ENCODE peak calls at places on chromosomes 13 and 19, in four cellular contexts. A is left ventricle myocardium inferior, P is astrocyte of the cerebellum, E is AG09319. I is an unnamed sample.

GRCh38 chr13:35785563-35786327 is 309.3 kb upstream of the MAB21L1 start:
- DNase-seq in A (no peak), P (no peak), E (no peak), I (no peak)

GRCh38 chr19:48656840-48657474 is 11.0 kb upstream of the CA11 start:
- DNase-seq in A (no peak), P (peak; percentile 80), E (no peak), I (no peak)

GRCh38 chr13:52411629-52412028 is 5.7 kb upstream of the THSD1 start:
- DNase-seq in A (no peak), E (no peak), P (no peak), I (no peak)

GRCh38 chr19:15479391-15480345 is at the start of gene PGLYRP2:
- DNase-seq in E (no peak), P (no peak), A (no peak), I (no peak)

GRCh38 chr19:17275441-17276175 is 6.1 kb upstream of the ANKLE1 start:
- DNase-seq in A (no peak), P (no peak), E (no peak), I (no peak)

GRCh38 chr19:51387924-51388389 is at the start of gene LIM2:
- DNase-seq in A (no peak), P (no peak), E (no peak), I (no peak)

GRCh38 chr19:47124937-47125668 is 5.5 kb upstream of the SAE1 start:
- DNase-seq in E (no peak), A (no peak), P (no peak), I (no peak)

GRCh38 chr13:71979616-71980015 is 112.6 kb upstream of the DACH1 start:
- DNase-seq in E (no peak), P (no peak), A (no peak), I (no peak)

GRCh38 chr19:13056052-13056660 is 46.5 kb downstream of the LYL1 start:
- DNase-seq in P (peak; percentile 81), E (peak; percentile 63), A (peak; percentile 61), I (no peak)

GRCh38 chr19:30551271-30551670 is 179.1 kb downstream of the ZNF536 start:
- DNase-seq in P (no peak), E (no peak), A (no peak), I (no peak)

GRCh38 chr13:46146898-46147297 is 35.1 kb downstream of the LCP1 start:
- DNase-seq in P (no peak), E (no peak), A (no peak), I (no peak)

GRCh38 chr19:1765182-1765903 is 12.0 kb downstream of the ONECUT3 start:
- DNase-seq in E (no peak), P (no peak), A (no peak), I (no peak)

GRCh38 chr19:48284891-48285290 is 15.0 kb downstream of the ZNF114 start:
- DNase-seq in A (no peak), E (no peak), P (no peak), I (no peak)

GRCh38 chr13:33817513-33817842 is 471 bp upstream of the RFC3 start:
- DNase-seq in E (no peak), P (no peak), A (no peak), I (no peak)

GRCh38 chr13:97627566-97627965 is 193.6 kb downstream of the RAP2A start:
- DNase-seq in A (peak; percentile 43), E (peak; percentile 67), P (peak; percentile 78), I (peak; percentile 66)

GRCh38 chr13:43009506-43009905 is 13.9 kb upstream of the DNAJC15 start:
- DNase-seq in A (no peak), E (no peak), P (no peak), I (no peak)

GRCh38 chr13:33164331-33164730 is 121.2 kb downstream of the STARD13 start:
- DNase-seq in P (no peak), E (no peak), A (no peak), I (no peak)

GRCh38 chr19:35585844-35586243 is at the start of gene PMIS2:
- DNase-seq in P (no peak), A (no peak), E (no peak), I (no peak)

GRCh38 chr19:34960103-34960805 is 3.8 kb downstream of the ZNF792 start:
- DNase-seq in E (no peak), P (peak; percentile 90), A (no peak), I (peak; percentile 1)

GRCh38 chr13:36454962-36455361 is 22.7 kb downstream of the CCNA1 start:
- DNase-seq in P (no peak), A (no peak), E (no peak), I (no peak)

GRCh38 chr19:40274585-40275544 is 10.3 kb downstream of the AKT2 start:
- DNase-seq in E (no peak), P (no peak), A (no peak), I (no peak)

GRCh38 chr13:32783067-32783466 is 196.8 kb downstream of the PDS5B start:
- DNase-seq in P (no peak), E (no peak), A (no peak), I (no peak)

GRCh38 chr19:41541990-41542584 is 33.9 kb upstream of the CEACAM21 start:
- DNase-seq in E (no peak), A (peak; percentile 56), P (no peak), I (no peak)

GRCh38 chr19:31263317-31263716 is 85.9 kb downstream of the TSHZ3 start:
- DNase-seq in P (no peak), A (no peak), E (no peak), I (no peak)

GRCh38 chr19:31261019-31261595 is 88.1 kb downstream of the TSHZ3 start:
- DNase-seq in E (no peak), P (no peak), A (no peak), I (no peak)

GRCh38 chr13:75372923-75373841 is 108.8 kb downstream of the TBC1D4 start:
- DNase-seq in A (no peak), P (no peak), E (no peak), I (no peak)

GRCh38 chr13:105097501-105097900 is 1438.0 kb downstream of the EFNB2 start:
- DNase-seq in E (no peak), A (no peak), P (no peak), I (no peak)

GRCh38 chr19:9065457-9066014 is 21.3 kb upstream of the OR1M1 start:
- DNase-seq in A (no peak), E (no peak), P (no peak), I (no peak)

GRCh38 chr19:43078311-43078710 is 4.2 kb downstream of the PSG2 start:
- DNase-seq in A (no peak), E (no peak), P (no peak), I (peak; percentile 49)

GRCh38 chr13:83709751-83710515 is 172.3 kb downstream of the SLITRK1 start:
- DNase-seq in A (no peak), E (no peak), P (no peak), I (no peak)

GRCh38 chr19:49398001-49398615 is 10.1 kb downstream of the KASH5 start:
- DNase-seq in E (no peak), P (no peak), A (no peak), I (no peak)

GRCh38 chr13:105442941-105443340 is 1092.5 kb downstream of the EFNB2 start:
- DNase-seq in E (peak; percentile 24), P (peak; percentile 99), A (no peak), I (peak; percentile 99)

GRCh38 chr13:21901772-21902708 is 231.2 kb downstream of the FGF9 start:
- DNase-seq in E (no peak), P (no peak), A (peak; percentile 23), I (no peak)

GRCh38 chr19:16537111-16537510 is 5.1 kb downstream of the CHERP start:
- DNase-seq in A (no peak), P (no peak), E (no peak), I (no peak)

GRCh38 chr13:23813635-23814034 is 75.6 kb downstream of the MIPEP start:
- DNase-seq in A (no peak), E (no peak), P (no peak), I (no peak)

GRCh38 chr13:40433577-40433976 is 232.9 kb downstream of the FOXO1 start:
- DNase-seq in P (no peak), E (no peak), A (no peak), I (no peak)

GRCh38 chr19:10115392-10116084 is 4.0 kb downstream of the P2RY11 start:
- DNase-seq in A (no peak), E (no peak), P (no peak), I (no peak)

GRCh38 chr13:109135018-109135417 is 505.6 kb downstream of the MYO16 start:
- DNase-seq in P (no peak), E (no peak), A (no peak), I (no peak)
- TF ChIP-seq CTCF in P (no peak), E (no peak), A (no peak), I (no peak)

DNA sequence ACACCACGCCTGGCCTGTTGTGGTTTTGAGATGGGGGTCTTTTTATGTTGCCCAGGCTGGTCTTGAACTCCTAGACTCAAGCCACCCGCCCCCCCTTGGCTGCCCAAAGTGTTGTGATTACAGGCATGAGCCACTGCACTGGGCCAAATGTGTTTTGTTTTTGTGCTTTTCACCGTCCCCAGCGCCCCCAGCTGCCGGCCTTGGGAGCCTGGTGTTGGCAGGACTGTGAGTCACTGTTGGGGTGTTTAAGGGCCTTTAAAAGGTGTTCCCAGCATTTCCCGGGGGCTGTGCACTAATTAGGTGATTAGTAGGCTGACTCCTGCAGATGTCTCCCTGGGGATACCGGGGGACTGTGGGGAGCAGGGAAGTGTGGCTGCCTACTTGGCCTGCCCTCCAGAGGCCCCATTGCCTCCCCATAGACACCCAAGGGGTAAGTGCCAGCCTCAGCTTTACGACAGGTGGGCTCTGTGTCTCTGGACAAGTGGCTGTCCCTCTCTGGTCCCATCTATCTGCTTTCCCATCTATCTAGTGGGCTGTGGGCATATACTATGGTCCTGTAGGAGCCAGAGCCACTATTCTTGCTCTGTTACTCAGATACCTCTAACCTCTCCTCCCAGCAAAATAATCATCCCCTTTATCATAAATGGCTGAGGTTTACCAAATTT is 11.8 kb upstream of the TLE5 start:
- DNase-seq in P (no peak), A (no peak), E (no peak), I (no peak)
- TF ChIP-seq CTCF in P (peak; percentile 21), A (peak; percentile 4), E (no peak), I (peak; percentile 11)

GRCh38 chr19:56301152-56301551 is 13.5 kb downstream of the ZSCAN5A start:
- DNase-seq in P (no peak), E (no peak), A (no peak), I (no peak)
- TF ChIP-seq CTCF in P (no peak), E (no peak), A (peak; percentile 21), I (no peak)

GRCh38 chr13:113659337-113659736 is 1.3 kb upstream of the ATP4B start:
- DNase-seq in P (no peak), A (no peak), E (no peak), I (no peak)
- TF ChIP-seq CTCF in P (no peak), A (no peak), E (no peak), I (no peak)

GRCh38 chr13:78317030-78317429 is 286.3 kb downstream of the POU4F1 start:
- DNase-seq in A (no peak), E (no peak), P (no peak), I (no peak)
- TF ChIP-seq CTCF in A (peak; percentile 61), E (no peak), P (peak; percentile 35), I (peak; percentile 44)

I was measured in retinal pigment epithelial cell.